ENCODE peak calls at places on chromosomes 1 and 21, in eight cellular contexts. X, N, D, M, T, Y, J and B are unnamed samples.

GRCh38 chr1:36238433-36238832 is 14.2 kb downstream of the THRAP3 start:
- DNase-seq in X (no peak), N (no peak), D (no peak), M (no peak), T (no peak), Y (no peak), J (no peak), B (no peak)

GRCh38 chr1:240719953-240720700 is 108.2 kb upstream of the GREM2 start:
- DNase-seq in X (no peak), N (no peak), D (no peak), M (no peak), T (no peak), Y (no peak), J (no peak), B (no peak)

GRCh38 chr1:7579016-7579415 is 192.1 kb upstream of the VAMP3 start:
- DNase-seq in X (no peak), N (no peak), D (no peak), M (no peak), T (no peak), Y (no peak), J (peak; percentile 31), B (peak; percentile 6)

GRCh38 chr1:42815938-42816599 is 853 bp upstream of the ERMAP start:
- DNase-seq in X (no peak), N (no peak), D (no peak), M (no peak), T (no peak), Y (no peak), J (no peak), B (no peak)

GRCh38 chr1:107272321-107272720 is 131.5 kb downstream of the NTNG1 start:
- DNase-seq in X (no peak), N (no peak), D (no peak), M (no peak), T (no peak), Y (no peak), J (no peak), B (no peak)

GRCh38 chr1:10640079-10640578 is 156.3 kb downstream of the CASZ1 start:
- DNase-seq in X (no peak), N (no peak), D (no peak), M (no peak), T (peak; percentile 42), Y (peak; percentile 61), J (no peak), B (no peak)

GRCh38 chr1:226002667-226003501 is 3.7 kb upstream of the SDE2 start:
- DNase-seq in X (peak; percentile 60), N (peak; percentile 51), D (peak; percentile 32), M (peak; percentile 44), T (peak; percentile 82), Y (peak; percentile 66), J (peak; percentile 52), B (no peak)

GRCh38 chr1:59831529-59831928 is 16.8 kb downstream of the HOOK1 start:
- DNase-seq in X (no peak), N (no peak), D (no peak), M (no peak), T (no peak), Y (no peak), J (no peak), B (no peak)

DNA sequence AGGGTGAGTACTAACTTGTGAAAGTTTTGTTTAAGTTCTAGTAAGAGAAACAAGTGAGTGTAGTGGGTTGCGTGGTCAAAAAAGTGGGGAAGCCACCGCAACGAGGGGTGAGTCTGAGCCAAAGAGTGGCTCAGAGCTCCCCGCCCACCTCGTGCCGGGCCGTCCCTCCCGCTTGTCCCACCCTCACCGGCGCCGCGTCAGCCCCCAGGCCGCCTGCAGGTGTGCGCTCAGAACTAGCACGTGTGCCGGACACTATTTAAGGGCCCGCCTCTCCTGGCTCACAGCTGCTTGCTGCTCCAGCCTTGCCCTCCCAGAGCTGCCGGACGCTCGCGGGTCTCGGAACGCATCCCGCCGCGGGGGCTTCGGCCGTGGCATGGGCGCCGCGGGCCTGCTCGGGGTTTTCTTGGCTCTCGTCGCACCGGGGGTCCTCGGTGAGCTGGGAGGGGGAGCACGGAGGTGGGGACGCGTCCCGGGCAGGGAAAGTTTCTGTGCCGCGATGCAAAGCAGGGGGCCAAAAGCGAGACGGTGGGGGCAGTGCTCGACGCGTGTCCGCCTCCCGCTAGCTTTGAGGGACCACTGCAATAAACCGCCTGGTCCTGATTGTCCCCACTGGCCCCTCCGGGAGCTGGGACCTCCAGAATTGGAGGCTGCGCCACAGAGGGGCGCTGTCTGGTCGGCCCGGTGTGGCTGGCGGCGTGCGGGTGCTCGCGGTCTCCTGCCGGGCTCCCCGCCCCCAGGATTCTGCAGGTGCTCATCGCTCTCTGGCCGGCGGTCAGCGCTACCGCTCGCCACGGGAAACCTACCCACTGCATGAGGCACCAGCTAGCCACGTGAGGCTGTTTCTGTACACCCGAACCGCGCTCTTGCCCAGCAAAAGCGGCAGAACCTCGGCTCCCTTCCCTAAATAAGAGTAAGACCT is at the start of gene CR2:
- DNase-seq in X (peak; percentile 4), N (peak; percentile 71), D (peak; percentile 54), M (peak; percentile 5), T (peak; percentile 58), Y (no peak), J (peak; percentile 58), B (peak; percentile 22)
- TF ChIP-seq CTCF in X (peak; percentile 14), N (no peak), D (no peak), M (peak; percentile 6), T (peak; percentile 61), Y (no peak), J (peak; percentile 25), B (no peak)

DNA sequence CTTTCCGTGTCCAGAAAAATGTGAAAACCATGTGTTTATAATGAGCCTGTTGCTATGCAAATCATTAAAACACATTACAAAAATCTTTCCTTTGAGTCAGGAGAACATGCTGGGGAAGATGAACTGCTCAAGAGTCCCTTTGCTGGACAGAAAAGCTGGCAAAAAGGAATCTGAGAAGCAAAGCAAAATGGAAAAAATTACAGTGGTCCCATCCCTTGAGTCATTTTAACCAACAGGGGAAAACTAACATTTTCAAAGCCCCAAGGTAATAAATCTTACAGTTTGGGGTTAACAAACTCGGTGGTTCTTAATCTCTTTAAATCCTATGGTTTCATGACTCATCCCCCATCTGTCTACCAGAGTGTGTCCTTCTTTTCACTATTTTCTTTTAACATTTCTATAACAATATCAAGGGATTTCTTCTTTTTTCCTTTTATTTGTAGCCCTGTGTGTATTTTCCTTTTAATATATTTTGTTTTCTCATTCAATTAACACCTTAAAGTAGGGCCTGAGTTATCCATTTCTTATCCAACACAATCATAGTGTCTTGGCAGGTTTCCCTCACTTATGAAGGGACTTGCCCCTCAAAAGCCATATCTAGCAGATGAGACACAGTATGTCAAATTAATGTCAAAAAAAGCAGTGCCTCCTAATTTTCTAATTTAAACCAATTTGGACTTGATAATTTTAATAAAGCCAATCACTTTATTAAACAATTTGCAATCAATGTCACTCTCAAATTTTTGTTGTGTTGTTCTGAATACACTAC is 105.4 kb downstream of the PTPN14 start:
- DNase-seq in X (no peak), N (no peak), D (no peak), M (no peak), T (no peak), Y (no peak), J (no peak), B (no peak)
- H3K27ac ChIP-seq in X (peak overlapping the region; percentile 80), N (peak overlapping the region; percentile 37), D (no peak overlapping the region), M (peak overlapping the region; percentile 65), T (no peak overlapping the region), Y (peak overlapping the region; percentile 69), J (no peak overlapping the region), B (no peak overlapping the region)

DNA sequence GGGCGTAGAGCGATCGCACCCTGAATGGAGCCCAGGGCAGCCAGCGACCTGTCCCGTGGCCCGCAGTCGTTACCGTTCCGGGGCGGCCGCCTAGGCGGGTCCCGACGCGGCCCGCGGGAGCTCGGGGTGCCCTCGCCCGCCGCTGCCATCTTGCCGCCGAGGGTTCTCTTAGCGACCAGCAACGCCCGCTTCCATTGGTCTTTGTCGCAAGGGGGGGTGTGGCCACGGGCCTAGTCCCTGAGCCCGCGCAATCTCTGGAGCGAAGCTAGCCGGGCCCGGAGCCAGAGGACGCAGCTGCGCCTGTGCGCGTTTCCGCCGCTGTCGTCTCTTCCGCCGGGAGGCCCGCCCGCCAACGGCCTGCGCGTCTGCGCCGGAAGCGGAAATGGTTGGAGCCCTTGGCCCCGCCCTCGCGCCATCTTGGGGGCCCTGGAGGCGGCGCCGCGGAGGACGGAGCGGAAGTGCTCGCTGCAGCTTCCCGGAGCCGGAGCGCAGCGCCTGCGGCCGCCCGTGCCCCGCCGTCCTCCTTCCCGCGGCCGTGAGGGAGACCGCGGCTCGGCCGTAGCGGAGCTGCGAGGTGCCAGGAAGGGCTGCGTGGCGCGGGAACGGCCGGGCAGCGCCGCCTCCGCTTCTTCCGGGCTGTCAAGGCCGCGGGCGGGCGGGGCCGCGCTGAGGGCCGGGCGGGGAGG is at the start of the genes MORN1 and RER1:
- DNase-seq in X (peak; percentile 97), N (peak; percentile 99), D (peak; percentile 99), M (peak; percentile 97), T (peak; percentile 96), Y (peak; percentile 99), J (peak; percentile 100), B (peak; percentile 99)
- TF ChIP-seq POLR2A in X (peak; percentile 65), N (peak; percentile 85), D (peak; percentile 84), M (peak; percentile 82), T (peak; percentile 81), Y (peak; percentile 64), J (peak; percentile 95), B (peak; percentile 90)

GRCh38 chr21:28230559-28230958 is 762.1 kb downstream of the LTN1 start:
- DNase-seq in X (no peak), N (no peak), D (no peak), M (no peak), T (no peak), Y (no peak), J (no peak), B (no peak)

GRCh38 chr21:28237661-28238060 is 755.0 kb downstream of the LTN1 start:
- DNase-seq in X (no peak), N (no peak), D (no peak), M (peak; percentile 10), T (no peak), Y (no peak), J (no peak), B (no peak)

GRCh38 chr21:28239345-28239744 is 753.3 kb downstream of the LTN1 start:
- DNase-seq in X (no peak), N (no peak), D (no peak), M (no peak), T (no peak), Y (no peak), J (no peak), B (no peak)

GRCh38 chr21:28233536-28234220 is 759.0 kb downstream of the LTN1 start:
- DNase-seq in X (no peak), N (no peak), D (no peak), M (no peak), T (no peak), Y (no peak), J (no peak), B (no peak)

DNA sequence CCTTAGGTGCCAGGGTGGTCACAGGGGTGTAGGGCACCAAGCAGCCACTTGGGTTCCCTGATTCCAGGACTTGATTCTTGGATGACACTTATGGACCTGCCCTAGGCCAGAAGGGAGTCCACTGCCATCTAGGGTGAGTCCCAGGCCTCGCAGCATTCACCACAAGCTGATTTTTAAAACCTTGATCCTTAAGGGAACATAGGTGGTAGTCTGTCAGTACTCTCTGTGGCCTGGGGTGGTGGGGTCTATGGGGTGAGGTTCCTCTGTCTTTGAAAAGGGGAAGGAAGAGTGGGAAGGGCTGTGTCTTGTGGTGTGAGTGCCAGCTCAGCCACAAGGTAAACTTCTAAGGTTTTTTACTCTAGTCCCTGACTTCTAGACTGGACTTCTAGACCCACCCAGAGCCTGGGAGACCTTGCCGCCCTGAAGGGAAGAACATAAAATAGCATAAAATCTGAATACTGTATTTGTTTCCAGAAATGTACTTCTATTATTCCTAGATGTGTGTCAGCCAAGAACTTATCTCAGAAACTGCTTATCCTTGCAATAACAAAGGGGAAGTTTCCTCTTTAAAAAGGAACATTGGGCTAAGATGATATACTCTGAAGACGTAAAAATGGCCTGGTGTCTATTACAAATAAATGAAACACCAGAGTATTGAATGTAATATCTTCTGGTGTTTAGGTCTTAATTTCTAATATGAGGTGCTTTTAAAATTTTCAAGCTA is 757.3 kb downstream of the LTN1 start:
- DNase-seq in X (no peak), N (no peak), D (no peak), M (no peak), T (no peak), Y (no peak), J (no peak), B (no peak)
- TF ChIP-seq CTCF in X (no peak), N (no peak), D (no peak), M (no peak), T (no peak), Y (no peak), J (peak; percentile 18), B (no peak)